ENCODE peak calls at places on chromosome 6, in four cellular contexts. Z is HepG2, H is H1, B is GM12878. D is an unnamed sample. For H3K4me1, the result is how much of the 10 kb centered on the place peaks cover.

GRCh38 chr6:145031001-145031400 is 704.3 kb downstream of the EPM2A start:
- DNase-seq in B (no peak), H (no peak), Z (no peak), D (no peak)

GRCh38 chr6:162421004-162421403 is 306.6 kb downstream of the PRKN start:
- DNase-seq in B (no peak), H (no peak), Z (no peak), D (no peak)

GRCh38 chr6:138722425-138723371 is 50.9 kb upstream of the CCDC28A start:
- DNase-seq in Z (peak), H (no peak), B (no peak), D (peak)

GRCh38 chr6:135624402-135625297 is 127.1 kb upstream of the AHI1 start:
- DNase-seq in Z (no peak), H (no peak), B (no peak), D (no peak)

GRCh38 chr6:117818449-117818848 is 88.6 kb upstream of the SLC35F1 start:
- DNase-seq in Z (no peak), B (no peak), H (no peak), D (no peak)

GRCh38 chr6:135162678-135163439 is 18.2 kb upstream of the MYB start:
- DNase-seq in H (peak), B (no peak), Z (peak), D (peak)

GRCh38 chr6:3355011-3355357 is 96.2 kb downstream of the PSMG4 start:
- DNase-seq in Z (no peak), H (no peak), B (no peak), D (no peak)

GRCh38 chr6:91476000-91476399 is 889.1 kb upstream of the MAP3K7 start:
- DNase-seq in B (no peak), Z (peak), H (no peak), D (no peak)

GRCh38 chr6:166464418-166465400 is 82.0 kb upstream of the MPC1 start:
- DNase-seq in B (no peak), Z (no peak), H (no peak), D (no peak)

GRCh38 chr6:135740580-135740979 is 110.9 kb upstream of the PDE7B start:
- DNase-seq in Z (no peak), B (no peak), H (no peak), D (no peak)

GRCh38 chr6:19434065-19434464 is 403.1 kb upstream of the ID4 start:
- DNase-seq in H (no peak), Z (no peak), B (no peak), D (no peak)

GRCh38 chr6:18155864-18156396 is 708 bp downstream of the KDM1B start:
- DNase-seq in B (peak), Z (peak), H (peak), D (peak)

GRCh38 chr6:30647039-30647801 is at the start of gene C6orf136:
- DNase-seq in H (peak), B (peak), Z (peak), D (peak)

GRCh38 chr6:1911476-1911875 is 301.8 kb downstream of the FOXC1 start:
- DNase-seq in B (no peak), H (no peak), Z (no peak), D (no peak)

GRCh38 chr6:41469951-41470340 is 76.2 kb upstream of the FOXP4 start:
- DNase-seq in H (no peak), B (no peak), Z (no peak), D (no peak)

GRCh38 chr6:31797607-31798006 is 2.1 kb upstream of the VARS1 start:
- DNase-seq in B (no peak), H (no peak), Z (no peak), D (no peak)

GRCh38 chr6:90411292-90411781 is 114.7 kb upstream of the BACH2 start:
- DNase-seq in H (no peak), B (peak), Z (no peak), D (no peak)

GRCh38 chr6:134103004-134103403 is 50.6 kb upstream of the SLC2A12 start:
- DNase-seq in H (no peak), Z (no peak), B (no peak), D (no peak)

GRCh38 chr6:12602951-12603710 is 113.4 kb upstream of the PHACTR1 start:
- DNase-seq in B (no peak), Z (peak), H (no peak), D (no peak)

GRCh38 chr6:12606616-12607015 is 110.0 kb upstream of the PHACTR1 start:
- DNase-seq in Z (no peak), H (no peak), B (no peak), D (no peak)

GRCh38 chr6:12603711-12604049 is 112.9 kb upstream of the PHACTR1 start:
- DNase-seq in B (no peak), H (no peak), Z (no peak), D (no peak)

GRCh38 chr6:12608016-12608860 is 108.3 kb upstream of the PHACTR1 start:
- DNase-seq in Z (no peak), B (peak), H (no peak), D (no peak)

GRCh38 chr6:12605888-12606345 is 110.7 kb upstream of the PHACTR1 start:
- DNase-seq in H (peak), B (peak), Z (peak), D (peak)
- TF ChIP-seq SUZ12 in H (no peak), B (no peak), Z (no peak), D (no peak)

GRCh38 chr6:32973934-32974333 is 5.5 kb downstream of the BRD2 start:
- DNase-seq in B (no peak), H (no peak), Z (no peak), D (no peak)

GRCh38 chr6:32971245-32971580 is 2.8 kb downstream of the BRD2 start:
- DNase-seq in Z (no peak), H (no peak), B (no peak), D (no peak)

GRCh38 chr6:32971581-32972352 is 3.4 kb downstream of the BRD2 start:
- DNase-seq in B (peak), Z (peak), H (peak), D (peak)

GRCh38 chr6:32973144-32973854 is 4.9 kb downstream of the BRD2 start:
- DNase-seq in B (no peak), Z (peak), H (peak), D (no peak)

DNA sequence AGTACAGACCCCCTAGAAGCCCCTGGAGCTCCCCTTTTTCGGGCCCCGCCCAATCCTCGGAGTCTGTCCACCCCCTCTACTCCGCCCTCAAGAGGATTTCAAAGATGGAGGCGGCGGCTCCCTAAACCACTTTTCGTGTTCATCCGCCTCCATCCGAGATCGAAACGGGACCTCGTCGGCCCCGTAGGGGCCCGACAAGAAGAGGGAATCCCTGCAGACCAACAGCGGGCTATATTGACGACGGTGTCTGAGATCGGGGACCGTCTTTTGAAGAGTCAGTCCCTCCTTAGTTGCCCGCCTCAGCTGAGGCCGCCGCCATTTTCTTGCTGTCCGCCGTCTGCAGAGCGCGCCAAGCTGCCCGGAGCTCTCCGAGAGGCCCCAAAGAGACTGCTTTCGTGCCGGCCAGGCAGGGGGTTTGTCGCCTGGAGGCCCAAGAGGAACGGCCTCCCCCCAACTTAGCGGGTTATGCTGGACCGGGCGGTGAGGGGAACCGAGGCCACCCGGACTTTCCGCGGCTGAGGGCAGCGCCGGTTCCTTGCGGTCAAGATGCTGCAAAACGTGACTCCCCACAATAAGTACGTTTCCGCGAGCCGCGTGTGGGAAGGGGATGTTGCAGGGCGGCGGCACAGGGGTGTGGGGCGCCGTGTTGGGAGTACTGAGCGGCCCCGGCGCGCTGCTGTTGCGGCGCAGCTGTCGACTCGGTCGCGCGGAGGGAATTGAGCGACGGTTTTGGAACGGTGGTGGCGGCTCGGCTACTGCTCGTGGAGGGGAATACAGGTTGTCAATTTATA is 4.2 kb downstream of the BRD2 start:
- DNase-seq in B (no peak), Z (no peak), H (no peak), D (no peak)
- H3K4me1 ChIP-seq in B (under half), Z (under half), H (under half), D (under half)

GRCh38 chr6:10534418-10534760 is 13.2 kb downstream of the GCNT2 start:
- DNase-seq in H (no peak), B (no peak), Z (no peak), D (no peak)
- TF ChIP-seq SUZ12 in H (no peak), B (no peak), Z (no peak), D (no peak)

DNA sequence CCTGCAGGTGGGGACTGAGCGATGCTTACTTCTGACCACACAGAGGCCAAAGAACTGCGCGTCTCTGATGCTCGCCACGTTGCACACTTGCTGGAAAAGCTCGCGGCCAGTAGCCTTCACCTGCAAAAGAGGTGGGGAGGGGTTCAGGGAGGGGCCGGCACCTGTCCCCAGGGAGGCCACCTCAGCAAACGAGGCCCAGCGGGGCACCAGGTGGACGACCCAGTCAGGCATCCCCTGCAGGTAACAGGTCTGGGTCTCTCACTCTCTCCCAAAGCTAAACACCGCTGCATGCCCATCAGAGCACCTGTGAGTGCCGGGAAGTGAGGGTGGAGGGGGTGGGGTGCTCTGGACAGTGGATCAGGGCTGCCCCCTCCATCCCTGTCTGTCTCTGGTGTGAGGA is 3.8 kb downstream of the FRMD1 start:
- DNase-seq in Z (no peak), B (no peak), H (no peak), D (no peak)
- H3K4me1 ChIP-seq in Z (under half), B (under half), H (under half), D (under half)